ENCODE peak calls at places on chromosomes 11 and 22, in five cellular contexts. J, C, N, T and E are unnamed samples.
A peak's percentile ranks its signal among the peaks of the same experiment; 100 is the strongest.

GRCh38 chr22:21938071-21938822 is 14.4 kb downstream of the PPM1F start:
- DNase-seq in J (peak; percentile 95), C (peak; percentile 96), N (peak; percentile 94), T (peak; percentile 89), E (peak; percentile 82)

GRCh38 chr11:115759622-115760527 is 255.7 kb upstream of the CADM1 start:
- DNase-seq in J (peak; percentile 59), C (no peak), N (no peak), T (no peak), E (no peak)

GRCh38 chr22:37089451-37089850 is 20.1 kb downstream of the TMPRSS6 start:
- DNase-seq in J (peak; percentile 37), C (no peak), N (no peak), T (no peak), E (no peak)

GRCh38 chr11:43803766-43804165 is 76.9 kb upstream of the ALKBH3 start:
- DNase-seq in J (no peak), C (no peak), N (no peak), T (no peak), E (no peak)

GRCh38 chr22:45218974-45219373 is 21.7 kb downstream of the KIAA0930 start:
- DNase-seq in J (no peak), C (no peak), N (no peak), T (no peak), E (no peak)

GRCh38 chr11:66970808-66971442 is 4.2 kb upstream of the C11orf86 start:
- DNase-seq in J (peak; percentile 95), C (no peak), N (no peak), T (peak; percentile 80), E (peak; percentile 70)

GRCh38 chr11:66579017-66579606 is 10.7 kb upstream of the CTSF start:
- DNase-seq in J (peak; percentile 76), C (peak; percentile 80), N (peak; percentile 63), T (peak; percentile 51), E (peak; percentile 45)

GRCh38 chr11:15603208-15603607 is 488.5 kb downstream of the INSC start:
- DNase-seq in J (no peak), C (no peak), N (no peak), T (no peak), E (no peak)

GRCh38 chr22:17084554-17085276 is at the start of gene IL17RA:
- DNase-seq in J (peak; percentile 92), C (peak; percentile 93), N (peak; percentile 66), T (peak; percentile 91), E (peak; percentile 85)

GRCh38 chr11:66564538-66564937 is 3.9 kb downstream of the CTSF start:
- DNase-seq in J (no peak), C (no peak), N (no peak), T (no peak), E (no peak)

GRCh38 chr22:20243545-20244249 is 24.4 kb downstream of the RTN4R start:
- DNase-seq in J (peak; percentile 85), C (peak; percentile 55), N (peak; percentile 57), T (peak; percentile 96), E (peak; percentile 11)

GRCh38 chr11:57427692-57428082 is 766 bp upstream of the SLC43A3 start:
- DNase-seq in J (no peak), C (no peak), N (peak; percentile 33), T (no peak), E (no peak)

GRCh38 chr11:69587454-69588081 is 53.4 kb upstream of the CCND1 start:
- DNase-seq in J (peak; percentile 70), C (no peak), N (no peak), T (no peak), E (peak; percentile 65)

GRCh38 chr22:40766956-40767355 is 52.2 kb downstream of the SLC25A17 start:
- DNase-seq in J (no peak), C (no peak), N (no peak), T (no peak), E (no peak)

GRCh38 chr22:33756508-33756949 is 163.7 kb downstream of the LARGE1 start:
- DNase-seq in J (peak; percentile 53), C (no peak), N (no peak), T (no peak), E (no peak)

GRCh38 chr11:128669491-128669890 is 24.4 kb upstream of the FLI1 start:
- DNase-seq in J (peak; percentile 41), C (no peak), N (no peak), T (peak; percentile 33), E (peak; percentile 43)

GRCh38 chr11:33892906-33893594 is 1.2 kb upstream of the LMO2 start:
- DNase-seq in J (peak; percentile 17), C (no peak), N (no peak), T (peak; percentile 76), E (no peak)

GRCh38 chr11:119699227-119699626 is 29.8 kb downstream of the NECTIN1 start:
- DNase-seq in J (no peak), C (no peak), N (no peak), T (no peak), E (no peak)

GRCh38 chr11:122128146-122128545 is 12.1 kb upstream of the BLID start:
- DNase-seq in J (no peak), C (no peak), N (no peak), T (no peak), E (no peak)

GRCh38 chr11:32200448-32200847 is 109.6 kb downstream of the RCN1 start:
- DNase-seq in J (no peak), C (no peak), N (no peak), T (no peak), E (no peak)

GRCh38 chr11:65452806-65453490 is 30.4 kb downstream of the NEAT1 start:
- DNase-seq in J (no peak), C (no peak), N (no peak), T (no peak), E (peak; percentile 52)